ENCODE peak calls at places on chromosomes 5 and 9, in five cellular contexts. One of them, this sample, is unnamed.

GRCh38 chr5:36944607-36945225 is 68.1 kb downstream of the NIPBL start:
- DNase-seq in type B pancreatic cell: no peak
- DNase-seq in HFFc6: peak
- DNase-seq in ovary: no peak
- DNase-seq in RWPE1: peak
- DNase-seq in this sample: peak

GRCh38 chr5:131640043-131640856 is 5.2 kb upstream of the RAPGEF6 start:
- DNase-seq in RWPE1: peak
- DNase-seq in HFFc6: peak
- DNase-seq in type B pancreatic cell: no peak
- DNase-seq in ovary: no peak
- DNase-seq in this sample: no peak

GRCh38 chr9:99269429-99269828 is 47.3 kb downstream of the SEC61B start:
- DNase-seq in RWPE1: no peak
- DNase-seq in type B pancreatic cell: no peak
- DNase-seq in ovary: no peak
- DNase-seq in HFFc6: peak
- DNase-seq in this sample: no peak

GRCh38 chr5:124677376-124677998 is 69.0 kb downstream of the ZNF608 start:
- DNase-seq in ovary: no peak
- DNase-seq in RWPE1: no peak
- DNase-seq in type B pancreatic cell: no peak
- DNase-seq in HFFc6: no peak
- DNase-seq in this sample: no peak

GRCh38 chr9:131885144-131885609 is 145.3 kb upstream of the RAPGEF1 start:
- DNase-seq in type B pancreatic cell: no peak
- DNase-seq in HFFc6: no peak
- DNase-seq in ovary: no peak
- DNase-seq in RWPE1: no peak
- DNase-seq in this sample: no peak

GRCh38 chr9:2072752-2073405 is 57.7 kb downstream of the SMARCA2 start:
- DNase-seq in type B pancreatic cell: no peak
- DNase-seq in HFFc6: no peak
- DNase-seq in RWPE1: no peak
- DNase-seq in ovary: no peak
- DNase-seq in this sample: no peak

GRCh38 chr9:69204869-69205268 is 30.8 kb downstream of the TJP2 start:
- DNase-seq in ovary: no peak
- DNase-seq in RWPE1: no peak
- DNase-seq in HFFc6: peak
- DNase-seq in type B pancreatic cell: no peak
- DNase-seq in this sample: no peak

GRCh38 chr9:38178282-38178681 is 109.3 kb upstream of the SHB start:
- DNase-seq in HFFc6: no peak
- DNase-seq in type B pancreatic cell: no peak
- DNase-seq in ovary: no peak
- DNase-seq in RWPE1: peak
- DNase-seq in this sample: no peak

GRCh38 chr9:131656356-131657030 is 83.4 kb downstream of the RAPGEF1 start:
- DNase-seq in ovary: no peak
- DNase-seq in type B pancreatic cell: no peak
- DNase-seq in HFFc6: no peak
- DNase-seq in RWPE1: no peak
- DNase-seq in this sample: no peak

GRCh38 chr5:126811515-126812198 is 34.7 kb downstream of the LMNB1 start:
- DNase-seq in RWPE1: no peak
- DNase-seq in HFFc6: peak
- DNase-seq in ovary: no peak
- DNase-seq in type B pancreatic cell: no peak
- DNase-seq in this sample: no peak

GRCh38 chr9:13750061-13750460 is 470.6 kb upstream of the MPDZ start:
- DNase-seq in RWPE1: peak
- DNase-seq in HFFc6: peak
- DNase-seq in ovary: no peak
- DNase-seq in type B pancreatic cell: no peak
- DNase-seq in this sample: peak

GRCh38 chr5:1348986-1349245 is 4.0 kb upstream of the CLPTM1L start:
- DNase-seq in RWPE1: no peak
- DNase-seq in type B pancreatic cell: no peak
- DNase-seq in ovary: no peak
- DNase-seq in HFFc6: no peak
- DNase-seq in this sample: no peak

GRCh38 chr5:144267961-144268513 is 97.4 kb downstream of the KCTD16 start:
- DNase-seq in HFFc6: no peak
- DNase-seq in RWPE1: no peak
- DNase-seq in type B pancreatic cell: no peak
- DNase-seq in ovary: no peak
- DNase-seq in this sample: no peak

GRCh38 chr9:118643118-118643517 is 726.1 kb downstream of the BRINP1 start:
- DNase-seq in type B pancreatic cell: no peak
- DNase-seq in HFFc6: peak
- DNase-seq in RWPE1: peak
- DNase-seq in ovary: no peak
- DNase-seq in this sample: peak

GRCh38 chr5:138504799-138505198 is 38.2 kb downstream of the ETF1 start:
- DNase-seq in HFFc6: no peak
- DNase-seq in RWPE1: peak
- DNase-seq in ovary: no peak
- DNase-seq in type B pancreatic cell: no peak
- DNase-seq in this sample: no peak

GRCh38 chr9:86176468-86176867 is 77.1 kb upstream of the GOLM1 start:
- DNase-seq in ovary: no peak
- DNase-seq in HFFc6: no peak
- DNase-seq in type B pancreatic cell: no peak
- DNase-seq in RWPE1: peak
- DNase-seq in this sample: peak

GRCh38 chr5:159897786-159898393 is 18.4 kb upstream of the ADRA1B start:
- DNase-seq in HFFc6: no peak
- DNase-seq in RWPE1: no peak
- DNase-seq in ovary: no peak
- DNase-seq in type B pancreatic cell: no peak
- DNase-seq in this sample: no peak

GRCh38 chr5:140344683-140345423 is 1.6 kb downstream of the HBEGF start:
- DNase-seq in ovary: no peak
- DNase-seq in RWPE1: peak
- DNase-seq in type B pancreatic cell: no peak
- DNase-seq in HFFc6: no peak
- DNase-seq in this sample: peak

GRCh38 chr9:99962685-99963261 is 56.3 kb downstream of the STX17 start:
- DNase-seq in HFFc6: no peak
- DNase-seq in ovary: no peak
- DNase-seq in type B pancreatic cell: no peak
- DNase-seq in RWPE1: no peak
- DNase-seq in this sample: no peak